ENCODE peak calls at places on chromosomes 12 and 14, in four cellular contexts. G is PC-9, J is adrenal gland, F is prostate gland. T is an unnamed sample.

GRCh38 chr12:2683283-2684025 is 111.3 kb upstream of the FKBP4 start:
- DNase-seq in G (no peak), J (no peak), F (no peak), T (no peak)

GRCh38 chr12:108308432-108308831 is 30.7 kb downstream of the CMKLR1 start:
- DNase-seq in G (no peak), J (no peak), F (no peak), T (no peak)

GRCh38 chr12:66049538-66050282 is 80.8 kb downstream of the LLPH start:
- DNase-seq in G (no peak), J (no peak), F (no peak), T (no peak)

GRCh38 chr12:75909714-75910451 is 121.7 kb downstream of the PHLDA1 start:
- DNase-seq in G (no peak), J (no peak), F (no peak), T (no peak)

GRCh38 chr14:97315790-97316189 is 518.6 kb downstream of the VRK1 start:
- DNase-seq in G (no peak), J (no peak), F (no peak), T (no peak)

GRCh38 chr12:58639323-58639934 is 280.9 kb downstream of the LRIG3 start:
- DNase-seq in G (peak; percentile 50), J (no peak), F (no peak), T (no peak)

GRCh38 chr12:110619534-110619953 is 5.6 kb downstream of the TCTN1 start:
- DNase-seq in G (no peak), J (no peak), F (no peak), T (no peak)

GRCh38 chr12:69274861-69275260 is 35.5 kb downstream of the CPSF6 start:
- DNase-seq in G (no peak), J (no peak), F (no peak), T (no peak)

GRCh38 chr14:101657372-101657771 is 96.1 kb downstream of the DIO3 start:
- DNase-seq in G (peak; percentile 57), J (no peak), F (no peak), T (no peak)

GRCh38 chr12:85016423-85016822 is 19.7 kb downstream of the TSPAN19 start:
- DNase-seq in G (peak; percentile 50), J (no peak), F (no peak), T (peak; percentile 50)

GRCh38 chr14:68359862-68360552 is 432.9 kb downstream of the ZFP36L1 start:
- DNase-seq in G (no peak), J (no peak), F (peak; percentile 46), T (peak; percentile 41)

DNA sequence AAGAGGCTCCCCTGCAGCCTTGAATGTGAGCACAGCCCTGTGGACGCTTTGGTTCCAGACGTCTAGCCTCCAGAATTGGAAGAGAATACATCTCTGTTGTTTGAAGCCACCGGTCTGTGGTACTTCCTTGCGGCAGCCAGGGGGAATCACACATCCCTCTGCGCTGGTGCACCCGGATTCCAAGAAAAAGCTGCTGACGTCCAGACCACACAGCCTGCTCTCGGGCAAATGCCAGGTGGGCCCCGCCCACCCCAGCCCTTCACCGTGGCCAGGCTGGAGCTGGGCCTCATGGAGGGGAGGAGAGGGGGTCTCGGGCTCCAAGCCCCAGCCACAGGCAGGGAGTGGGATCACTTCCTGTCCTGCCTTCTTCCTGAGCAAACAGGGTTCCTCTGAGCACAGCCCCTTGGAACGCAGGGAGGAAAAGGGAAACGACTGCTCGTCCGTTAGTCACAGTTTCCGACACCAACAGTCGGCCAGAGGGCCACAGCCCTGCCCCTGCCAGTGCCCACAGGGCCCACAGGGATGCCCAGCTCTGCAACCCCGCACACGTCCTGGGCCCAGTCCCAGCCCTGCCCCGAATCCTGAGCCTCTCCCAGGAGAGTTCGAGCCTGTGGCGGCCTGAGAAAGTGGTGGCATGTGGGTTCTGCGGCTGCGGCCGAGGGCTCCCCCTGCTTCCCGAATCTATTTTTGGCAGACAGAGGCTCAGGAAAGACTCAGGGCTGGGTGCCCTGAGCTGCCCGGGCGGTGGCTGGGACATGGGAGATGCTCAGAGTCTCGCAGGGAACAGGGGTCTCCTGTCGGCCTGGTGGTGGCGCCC is 85.3 kb downstream of the RFLNA start:
- DNase-seq in G (no peak), J (peak; percentile 79), F (peak; percentile 55), T (no peak)
- H3K4me3 ChIP-seq in G (no peak overlapping the region), J (no peak overlapping the region), F (no peak overlapping the region), T (no peak overlapping the region)

GRCh38 chr14:75063491-75064204 is at the start of gene ACYP1:
- DNase-seq in G (peak; percentile 91), J (peak; percentile 96), F (peak; percentile 92), T (no peak)
- TF ChIP-seq CTCF in G (no peak), J (no peak), F (no peak), T (no peak)

GRCh38 chr12:49564241-49565118 is 3.5 kb downstream of the MCRS1 start:
- DNase-seq in G (no peak), J (no peak), F (no peak), T (no peak)

GRCh38 chr12:49560695-49561094 is 7.2 kb downstream of the MCRS1 start:
- DNase-seq in G (no peak), J (no peak), F (no peak), T (no peak)

GRCh38 chr12:49562831-49563230 is 5.1 kb downstream of the MCRS1 start:
- DNase-seq in G (no peak), J (no peak), F (no peak), T (no peak)

GRCh38 chr12:49559011-49559675 is 8.8 kb downstream of the MCRS1 start:
- DNase-seq in G (no peak), J (no peak), F (no peak), T (no peak)

DNA sequence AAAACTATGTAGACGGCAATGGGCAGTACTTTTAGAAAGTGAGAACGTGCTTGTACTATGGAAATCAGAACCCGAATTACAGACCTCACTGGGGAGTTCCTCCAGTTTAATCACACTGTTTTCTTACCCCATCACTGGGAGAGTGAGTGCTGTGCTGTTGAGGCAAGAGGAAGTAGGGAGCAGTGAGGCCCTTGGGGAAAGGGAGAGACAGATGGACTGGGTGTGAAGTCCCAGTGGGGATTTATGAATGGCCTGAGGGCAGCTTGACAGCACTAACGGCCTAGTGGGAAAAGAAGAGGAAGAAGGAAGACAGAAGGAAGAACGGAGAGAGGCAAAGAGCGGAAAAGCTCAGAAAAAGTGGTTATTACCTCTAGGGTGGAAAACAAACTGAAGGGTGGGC is 5.7 kb downstream of the MCRS1 start:
- DNase-seq in G (no peak), J (no peak), F (no peak), T (no peak)
- H3K27me3 ChIP-seq in G (no peaks in the 10 kb centered on the region), J (no peaks in the 10 kb centered on the region), F (no peaks in the 10 kb centered on the region), T (no peaks in the 10 kb centered on the region)

DNA sequence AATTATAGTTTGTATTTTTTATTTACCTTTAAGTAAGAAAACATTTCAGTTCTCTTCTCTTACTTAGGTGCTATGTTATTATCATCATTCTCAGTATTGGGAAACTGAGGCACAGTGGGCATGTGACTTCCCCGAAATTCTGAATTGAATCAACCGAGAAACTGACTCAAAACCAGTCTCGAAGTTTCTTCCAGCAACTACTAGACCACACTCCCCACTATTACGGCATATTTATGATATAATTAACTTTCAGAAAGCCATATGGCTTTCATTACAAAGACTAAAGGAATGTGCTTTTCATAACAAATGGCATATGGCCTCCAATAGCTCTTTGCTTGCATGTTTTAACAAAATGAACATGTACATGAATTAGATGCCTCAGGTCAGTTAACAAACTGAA is 182.8 kb upstream of the SLC38A2 start:
- DNase-seq in G (peak; percentile 66), J (no peak), F (no peak), T (peak; percentile 80)
- H3K4me3 ChIP-seq in G (peak overlapping the region; percentile 40), J (no peak overlapping the region), F (no peak overlapping the region), T (no peak overlapping the region)

GRCh38 chr12:67649165-67650126 is 901 bp downstream of the DYRK2 start:
- DNase-seq in G (no peak), J (peak; percentile 45), F (peak; percentile 20), T (no peak)
- TF ChIP-seq CTCF in G (no peak), J (no peak), F (no peak), T (no peak)

GRCh38 chr12:113075137-113075683 is 18.7 kb downstream of the DTX1 start:
- DNase-seq in G (no peak), J (no peak), F (no peak), T (no peak)
- H3K27me3 ChIP-seq in G (peaks cover 21% of the 10 kb centered on the region), J (no peaks in the 10 kb centered on the region), F (peaks cover 3% of the 10 kb centered on the region), T (no peaks in the 10 kb centered on the region)

GRCh38 chr12:42128888-42129287 is 15.8 kb downstream of the GXYLT1 start:
- DNase-seq in G (no peak), J (no peak), F (no peak), T (no peak)

GRCh38 chr12:42126963-42127362 is 17.7 kb downstream of the GXYLT1 start:
- DNase-seq in G (no peak), J (no peak), F (no peak), T (no peak)

GRCh38 chr12:42130670-42131402 is 13.8 kb downstream of the GXYLT1 start:
- DNase-seq in G (peak; percentile 62), J (peak; percentile 60), F (peak; percentile 17), T (no peak)

GRCh38 chr12:42128327-42128726 is 16.3 kb downstream of the GXYLT1 start:
- DNase-seq in G (no peak), J (no peak), F (no peak), T (no peak)

GRCh38 chr12:42129595-42130204 is 15.0 kb downstream of the GXYLT1 start:
- DNase-seq in G (peak; percentile 46), J (peak; percentile 69), F (peak; percentile 48), T (no peak)
- H3K4me3 ChIP-seq in G (no peak overlapping the region), J (no peak overlapping the region), F (no peak overlapping the region), T (no peak overlapping the region)

DNA sequence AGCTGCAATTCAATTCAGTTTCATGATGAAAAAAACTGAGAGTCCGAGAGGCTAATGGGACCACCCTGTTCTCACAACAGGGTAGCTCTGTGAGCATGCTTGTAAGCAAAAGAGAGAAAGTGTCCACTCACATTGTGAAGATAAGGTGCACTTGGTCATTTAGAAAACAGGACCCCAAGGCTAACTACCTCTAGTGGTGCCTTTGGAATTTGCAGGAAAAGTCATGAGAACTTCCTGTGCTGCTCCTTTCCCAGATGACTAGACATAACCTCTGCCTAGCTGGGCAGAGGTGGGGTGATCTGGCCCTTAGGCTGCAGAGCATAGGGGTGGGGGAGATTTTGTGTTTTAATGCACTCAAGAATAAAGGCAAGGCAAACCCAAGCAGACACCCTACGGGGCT is 118.9 kb downstream of the STAB2 start:
- DNase-seq in G (no peak), J (no peak), F (no peak), T (no peak)
- TF ChIP-seq CTCF in G (no peak), J (no peak), F (no peak), T (no peak)

DNA sequence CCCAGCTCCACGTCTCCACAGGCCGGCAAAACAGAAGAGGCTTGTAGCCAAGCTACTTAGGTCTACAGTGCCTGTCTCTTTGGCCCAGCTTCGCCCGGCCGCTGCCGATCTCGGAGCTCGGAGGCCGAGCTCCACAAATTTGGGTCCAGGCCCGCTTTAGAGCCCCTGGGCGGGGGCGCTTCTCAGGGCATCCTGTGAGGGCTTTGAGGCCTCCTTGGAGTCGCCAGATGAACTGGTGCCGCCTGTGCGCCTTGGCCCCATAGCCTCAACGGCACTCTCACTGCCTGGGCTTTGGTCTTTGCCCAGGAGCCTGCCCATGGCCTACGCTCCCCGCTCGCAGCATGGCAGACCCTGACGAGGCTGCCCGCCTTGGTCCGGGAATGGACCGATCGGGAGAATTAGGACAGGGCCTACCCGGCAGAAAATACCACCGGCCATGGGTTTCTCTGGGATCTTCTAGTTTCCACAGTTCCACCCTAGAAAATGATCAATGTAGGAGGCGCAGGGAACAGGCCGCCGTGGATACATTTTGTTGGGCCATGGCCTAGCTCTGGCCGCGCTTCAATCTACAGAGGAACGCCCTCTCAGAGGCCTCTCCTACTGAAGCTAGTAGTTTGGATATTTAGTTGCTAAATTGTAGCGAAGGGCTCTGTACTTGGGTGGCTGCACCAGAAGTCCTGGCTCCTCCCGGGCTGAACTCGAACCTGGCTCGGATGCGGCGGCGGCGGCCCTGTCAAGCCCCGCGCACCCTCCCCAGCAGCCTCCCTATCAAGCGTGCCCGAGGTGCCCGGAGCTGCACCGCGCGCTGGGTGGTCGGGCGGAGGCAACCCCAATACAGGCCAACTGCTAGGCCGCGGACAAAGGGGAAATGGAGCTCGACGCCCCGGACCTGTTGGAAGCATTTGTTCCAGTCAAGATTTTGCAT is 1.1 kb upstream of the NKX2-8 start:
- DNase-seq in G (no peak), J (no peak), F (no peak), T (no peak)
- H3K27me3 ChIP-seq in G (no peaks in the 10 kb centered on the region), J (peaks cover 67% of the 10 kb centered on the region), F (peaks cover 17% of the 10 kb centered on the region), T (peaks cover 39% of the 10 kb centered on the region)